ENCODE peak calls at places on chromosome 4, in eight cellular contexts. U, Q, H, I, N, J, Y and K are unnamed samples.

GRCh38 chr4:141845901-141846300 is 209.5 kb downstream of the IL15 start:
- DNase-seq in H (no peak), Q (no peak), I (no peak), J (no peak), N (no peak), Y (no peak), U (no peak), K (no peak)

GRCh38 chr4:128481752-128482480 is 194.3 kb upstream of the PGRMC2 start:
- DNase-seq in J (no peak), I (no peak), Y (no peak), Q (no peak), N (no peak), H (peak; percentile 15), U (no peak), K (no peak)

GRCh38 chr4:94032754-94033153 is 174.9 kb upstream of the SMARCAD1 start:
- DNase-seq in Y (no peak), Q (peak; percentile 22), U (no peak), J (no peak), H (no peak), I (peak; percentile 46), N (no peak), K (peak; percentile 14)

GRCh38 chr4:127210877-127211276 is 421.9 kb upstream of the INTU start:
- DNase-seq in H (no peak), J (no peak), U (no peak), Q (no peak), N (no peak), Y (peak; percentile 9), I (no peak), K (no peak)

GRCh38 chr4:7335363-7336066 is 99.2 kb downstream of the PSAPL1 start:
- DNase-seq in U (peak; percentile 56), I (peak; percentile 83), N (peak; percentile 71), H (peak; percentile 4), Y (peak; percentile 6), Q (peak; percentile 70), J (peak; percentile 69), K (peak; percentile 27)

GRCh38 chr4:46844325-46844917 is 64.6 kb downstream of the COX7B2 start:
- DNase-seq in Y (peak; percentile 40), U (no peak), J (peak; percentile 0), N (peak; percentile 79), I (peak; percentile 23), H (peak; percentile 61), Q (peak; percentile 81), K (peak; percentile 85)

GRCh38 chr4:31204895-31205294 is 484.7 kb downstream of the PCDH7 start:
- DNase-seq in J (no peak), H (no peak), N (no peak), Y (no peak), U (no peak), I (no peak), Q (no peak), K (no peak)

GRCh38 chr4:98474408-98474844 is 184.0 kb downstream of the TSPAN5 start:
- DNase-seq in J (no peak), Q (no peak), I (no peak), N (peak; percentile 81), Y (peak; percentile 69), H (peak; percentile 85), U (no peak), K (peak; percentile 79)

GRCh38 chr4:144905286-144905685 is 192.7 kb downstream of the ANAPC10 start:
- DNase-seq in U (no peak), Y (peak; percentile 3), Q (peak; percentile 55), I (no peak), H (no peak), J (no peak), N (no peak), K (peak; percentile 16)

GRCh38 chr4:144910753-144911152 is 187.2 kb downstream of the ANAPC10 start:
- DNase-seq in Y (no peak), N (no peak), H (no peak), U (no peak), Q (no peak), J (no peak), I (no peak), K (no peak)

GRCh38 chr4:144903953-144904711 is 193.9 kb downstream of the ANAPC10 start:
- DNase-seq in J (no peak), H (no peak), Q (no peak), U (no peak), Y (peak; percentile 24), N (peak; percentile 18), I (no peak), K (peak; percentile 73)

GRCh38 chr4:144902614-144903013 is 195.4 kb downstream of the ANAPC10 start:
- DNase-seq in Q (no peak), N (no peak), H (no peak), U (no peak), Y (no peak), J (no peak), I (no peak), K (no peak)

DNA sequence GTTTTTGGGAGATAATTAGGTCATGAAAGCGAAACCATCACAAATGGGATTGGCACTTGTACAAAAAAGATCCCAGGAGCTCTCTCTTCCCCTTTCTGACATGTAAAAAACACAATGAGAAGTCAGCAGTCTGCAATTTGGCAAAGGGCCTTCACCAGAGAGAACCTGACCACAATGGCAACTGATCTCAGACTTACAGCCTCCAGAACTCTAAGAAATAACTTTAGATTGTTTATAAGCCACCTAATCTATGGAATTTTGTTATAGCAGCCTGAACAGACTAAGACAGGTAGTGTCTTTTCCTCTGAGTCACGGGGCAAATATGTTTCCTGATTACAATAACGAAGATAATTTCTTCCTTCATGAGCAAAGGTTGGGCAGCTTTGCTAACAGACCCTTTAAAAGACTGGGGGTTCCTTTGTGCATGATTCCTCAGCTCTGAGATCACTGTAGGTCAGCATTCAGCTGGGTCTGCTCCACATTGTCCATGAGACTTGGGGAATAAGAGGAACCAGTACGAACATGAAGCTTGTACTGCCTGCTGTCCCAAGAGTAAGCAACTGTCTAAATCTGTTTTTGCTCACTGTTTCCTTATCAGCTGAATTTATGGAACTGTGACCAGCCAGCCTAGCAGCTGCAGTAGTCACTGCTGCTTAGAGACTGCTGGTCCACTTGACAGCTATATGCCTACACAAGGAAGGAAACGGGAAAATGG is 191.7 kb downstream of the ANAPC10 start:
- DNase-seq in J (no peak), N (peak; percentile 1), Q (no peak), U (no peak), H (peak; percentile 29), Y (peak; percentile 42), I (no peak), K (peak; percentile 68)
- H3K4me3 ChIP-seq in J (no peak overlapping the region), N (no peak overlapping the region), Q (no peak overlapping the region), U (no peak overlapping the region), H (no peak overlapping the region), Y (no peak overlapping the region), I (no peak overlapping the region), K (no peak overlapping the region)

GRCh38 chr4:125736057-125736456 is 421.3 kb downstream of the FAT4 start:
- DNase-seq in U (no peak), J (no peak), H (peak; percentile 52), N (peak; percentile 3), Y (peak; percentile 26), Q (no peak), I (peak; percentile 4), K (peak; percentile 95)
- TF ChIP-seq CTCF in U (no peak), J (peak; percentile 13), H (no peak), N (no peak), Y (peak; percentile 23), Q (peak; percentile 19), I (peak; percentile 55), K (peak; percentile 49)

DNA sequence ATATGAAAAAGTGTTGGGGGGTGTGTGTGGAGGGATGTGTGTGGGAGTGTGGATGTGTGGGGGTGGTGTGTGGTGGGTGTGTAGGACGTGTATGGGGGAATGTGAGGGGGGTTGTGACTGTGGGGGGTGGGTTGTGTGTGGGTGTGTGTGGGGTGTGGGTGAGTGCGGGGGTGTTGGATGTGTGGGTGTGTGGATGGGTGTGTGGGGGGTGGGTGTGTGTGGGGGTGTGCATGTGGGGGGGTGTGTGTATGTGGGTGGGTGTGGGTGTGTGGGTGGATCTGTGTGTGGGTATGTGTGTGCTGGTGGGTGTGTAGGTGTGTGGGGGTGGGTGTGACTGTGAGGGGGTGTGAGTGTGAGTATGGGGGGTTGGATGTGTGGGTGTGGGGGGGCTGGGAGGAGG is 47.8 kb downstream of the KDR start:
- DNase-seq in H (no peak), U (no peak), I (no peak), J (no peak), N (no peak), Q (no peak), Y (no peak), K (no peak)
- H3K4me3 ChIP-seq in H (no peak overlapping the region), U (no peak overlapping the region), I (no peak overlapping the region), J (no peak overlapping the region), N (no peak overlapping the region), Q (no peak overlapping the region), Y (no peak overlapping the region), K (no peak overlapping the region)

GRCh38 chr4:158268553-158268952 is 58.3 kb downstream of the TMEM144 start:
- DNase-seq in Q (no peak), H (no peak), N (no peak), I (no peak), J (no peak), U (no peak), Y (no peak), K (peak; percentile 11)
- TF ChIP-seq CTCF in Q (no peak), H (no peak), N (no peak), I (no peak), J (no peak), U (no peak), Y (peak; percentile 21), K (peak; percentile 41)

DNA sequence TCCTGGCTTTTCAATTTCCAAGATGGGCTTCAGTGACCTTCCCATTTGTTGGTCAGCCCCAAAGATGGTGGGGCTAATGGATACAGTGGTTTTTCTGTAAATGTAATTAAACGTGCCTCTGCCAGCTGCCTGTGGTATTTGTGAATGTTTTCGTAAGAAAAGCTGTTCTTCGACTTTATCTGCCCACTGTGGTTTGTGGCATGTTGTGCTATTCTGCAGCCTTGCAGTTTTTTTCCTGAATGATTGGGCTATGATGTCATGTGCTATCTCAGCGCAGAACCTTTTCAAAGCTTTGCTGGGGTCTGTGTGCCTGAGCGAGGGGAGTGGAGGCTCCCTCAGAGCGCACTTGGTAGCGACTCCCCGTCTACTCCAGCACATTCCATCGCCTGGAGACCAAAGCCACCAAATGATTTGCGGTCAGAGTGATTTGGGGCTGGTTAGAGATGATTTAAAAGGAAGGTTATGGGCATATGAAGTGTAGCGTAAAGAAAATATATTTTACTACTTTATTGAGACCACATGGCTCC is 137.5 kb downstream of the PALLD start:
- DNase-seq in J (no peak), N (peak; percentile 46), Q (no peak), U (no peak), I (no peak), Y (peak; percentile 99), H (peak; percentile 92), K (peak; percentile 96)
- H3K4me3 ChIP-seq in J (peak overlapping the region; percentile 58), N (no peak overlapping the region), Q (no peak overlapping the region), U (no peak overlapping the region), I (peak overlapping the region; percentile 26), Y (peak overlapping the region; percentile 13), H (peak overlapping the region; percentile 6), K (peak overlapping the region; percentile 69)

GRCh38 chr4:139761461-139761860 is 95.8 kb downstream of the MGST2 start:
- DNase-seq in H (peak; percentile 23), Y (no peak), U (no peak), N (peak; percentile 67), I (peak; percentile 32), Q (no peak), J (peak; percentile 18), K (peak; percentile 46)
- TF ChIP-seq CTCF in H (peak; percentile 30), Y (peak; percentile 31), U (no peak), N (peak; percentile 34), I (peak; percentile 45), Q (peak; percentile 26), J (no peak), K (peak; percentile 49)